ENCODE peak calls at places on chromosome 4, in four cellular contexts. H, U, C and Y are unnamed samples.

GRCh38 chr4:8252301-8253173 is 17.0 kb upstream of the HTRA3 start:
- DNase-seq in C (no peak), U (peak; percentile 30), H (no peak), Y (no peak)

GRCh38 chr4:41022116-41022515 is 192.2 kb downstream of the APBB2 start:
- DNase-seq in U (no peak), C (no peak), H (no peak), Y (no peak)

GRCh38 chr4:89222171-89222570 is 85.4 kb downstream of the GPRIN3 start:
- DNase-seq in H (no peak), U (no peak), C (peak; percentile 28), Y (no peak)

GRCh38 chr4:96146686-96147085 is 306.8 kb downstream of the PDHA2 start:
- DNase-seq in H (no peak), C (no peak), U (no peak), Y (no peak)

GRCh38 chr4:112704991-112705845 is 68.3 kb downstream of the LARP7 start:
- DNase-seq in C (no peak), H (peak; percentile 8), U (no peak), Y (peak; percentile 47)

GRCh38 chr4:189202182-189202868 is 738.3 kb upstream of the FRG1 start:
- DNase-seq in C (no peak), U (peak; percentile 38), H (peak; percentile 9), Y (peak; percentile 52)

GRCh38 chr4:145287351-145287750 is 107.0 kb upstream of the OTUD4 start:
- DNase-seq in H (no peak), U (no peak), C (no peak), Y (no peak)

GRCh38 chr4:146232131-146232722 is 17.9 kb downstream of the REELD1 start:
- DNase-seq in C (no peak), H (no peak), U (no peak), Y (no peak)

GRCh38 chr4:138982754-138983153 is 32.8 kb upstream of the NOCT start:
- DNase-seq in C (no peak), H (no peak), U (no peak), Y (no peak)

GRCh38 chr4:102819588-102820365 is 7.6 kb downstream of the UBE2D3 start:
- DNase-seq in C (no peak), U (no peak), H (no peak), Y (no peak)

GRCh38 chr4:82381235-82381634 is 7.4 kb upstream of the HNRNPD start:
- DNase-seq in H (no peak), U (no peak), C (no peak), Y (no peak)

DNA sequence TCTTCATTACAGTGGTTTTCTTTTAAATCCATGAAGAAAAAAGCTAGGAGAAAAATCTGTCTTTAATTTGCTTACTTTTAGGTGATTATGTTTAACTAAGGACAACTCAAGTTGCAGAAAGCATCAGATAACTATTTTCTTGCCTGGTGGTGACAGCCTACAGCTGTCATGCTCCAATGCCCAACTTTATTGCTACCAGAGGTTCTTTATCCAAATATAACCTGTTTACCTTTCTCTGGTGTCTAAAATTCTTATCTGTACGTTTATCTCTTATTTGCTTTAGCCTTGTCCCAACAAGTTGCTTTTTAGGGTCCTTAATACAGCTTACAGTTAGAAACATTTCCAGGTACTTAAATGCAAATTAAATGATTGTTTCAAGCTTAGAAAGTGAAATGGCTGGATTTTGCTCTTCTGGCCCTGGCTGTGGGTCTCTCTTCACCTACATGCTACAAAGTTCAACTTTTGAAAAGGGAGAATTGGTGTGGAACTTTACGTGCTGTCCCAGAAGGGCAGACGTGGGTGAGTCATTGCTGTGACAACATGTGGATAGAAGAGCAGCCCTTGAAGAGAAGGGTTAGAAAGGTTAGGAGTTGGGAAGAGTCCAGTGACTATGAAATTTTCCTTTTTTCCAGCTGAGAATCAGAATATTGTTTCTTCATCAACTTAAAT is 60.7 kb downstream of the HPGD start:
- DNase-seq in H (peak; percentile 54), C (no peak), U (no peak), Y (no peak)
- TF ChIP-seq TCF7 in H (no peak), C (no peak), U (no peak), Y (no peak)

DNA sequence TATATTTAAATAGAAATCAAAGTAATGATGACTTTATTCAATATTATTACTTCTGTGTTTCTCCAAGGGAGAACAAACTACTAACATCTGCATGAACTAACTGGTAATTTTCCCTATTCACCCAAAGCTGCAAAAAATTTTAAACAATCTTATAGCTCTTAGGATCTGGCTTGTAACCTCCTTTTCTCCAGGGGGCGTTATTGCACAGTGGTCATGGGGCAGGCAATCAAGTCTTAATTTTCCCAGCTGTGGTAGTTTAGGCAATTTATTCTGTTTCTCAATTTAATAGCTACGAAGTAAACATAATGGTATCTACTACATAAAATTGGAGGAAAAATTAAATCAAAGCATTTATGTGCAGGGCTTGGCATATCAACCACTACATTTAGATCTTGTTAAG is 137.5 kb upstream of the GUCY1A1 start:
- DNase-seq in U (no peak), H (no peak), C (no peak), Y (peak; percentile 29)
- TF ChIP-seq CTCF in U (no peak), H (no peak), C (peak; percentile 13), Y (peak; percentile 20)

DNA sequence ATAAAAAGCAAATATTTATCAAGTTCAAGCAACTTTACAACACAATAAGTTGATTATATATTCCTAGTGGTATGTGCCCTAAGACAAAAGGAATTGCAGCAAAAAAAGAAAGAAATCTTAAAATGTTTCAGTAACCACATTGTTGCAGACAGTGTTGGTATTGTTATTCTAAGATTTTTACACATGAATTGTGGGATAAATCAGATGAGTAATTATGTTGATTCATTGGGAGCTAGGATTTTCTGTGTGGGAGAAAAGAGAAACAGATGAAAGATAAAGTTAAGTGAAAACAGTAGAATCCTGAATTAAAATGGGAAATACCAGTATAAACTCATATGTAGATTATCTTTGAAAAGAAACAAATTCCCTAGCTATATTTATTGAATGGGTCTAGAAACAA is 362.4 kb downstream of the PPP3CA start:
- DNase-seq in C (no peak), U (no peak), H (no peak), Y (no peak)
- TF ChIP-seq TCF7 in C (no peak), U (no peak), H (no peak), Y (no peak)

GRCh38 chr4:84158670-84159069 is 340.4 kb downstream of the NKX6-1 start:
- DNase-seq in C (no peak), H (no peak), U (no peak), Y (no peak)

DNA sequence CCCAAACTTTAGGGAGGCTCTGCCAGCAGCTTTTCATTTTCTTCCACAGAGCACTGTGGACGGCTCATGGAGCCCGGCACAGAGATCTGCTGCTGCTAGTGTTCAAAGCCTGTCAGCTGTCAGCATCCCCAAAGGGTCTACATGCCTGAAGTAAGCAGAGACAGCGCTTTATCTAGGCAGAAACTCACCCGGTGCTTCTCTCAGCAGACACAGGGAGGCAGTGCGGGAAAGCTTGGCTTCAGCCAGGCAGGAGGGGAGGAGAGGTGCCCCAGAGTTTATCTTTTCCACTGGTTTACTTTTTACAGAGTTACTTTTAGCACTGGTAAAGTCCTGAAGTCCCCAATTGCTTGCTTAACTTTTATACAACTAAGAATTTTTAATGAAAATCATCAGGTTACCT is 339.3 kb downstream of the NKX6-1 start:
- DNase-seq in U (no peak), C (no peak), H (peak; percentile 5), Y (peak; percentile 67)
- TF ChIP-seq CTCF in U (peak; percentile 32), C (no peak), H (peak; percentile 25), Y (no peak)